ENCODE peak calls at places on chromosomes 4 and X, in seven cellular contexts. Z is adipocyte; B is HS-5; H is right atrium auricular region; D is stromal cell of bone marrow; I is activated CD4-positive, alpha-beta T cell treated with anti-CD3 and anti-CD28 coated beads, Interleukin-2, amount 50 U/mL, for 4 hours; J is stimulated activated CD4-positive, alpha-beta T cell treated with anti-CD3 and anti-CD28 coated beads, TNF-alpha, amount 100 ng/mL, for 48 hours. K is an unnamed sample.

GRCh38 chr4:122980860-122981259 is 58.5 kb upstream of the NUDT6 start:
- DNase-seq in D (no peak), H (no peak), B (no peak), J (no peak), Z (no peak), I (no peak), K (no peak)

GRCh38 chr4:32684160-32684559 is 1964.0 kb downstream of the PCDH7 start:
- DNase-seq in B (no peak), Z (no peak), J (no peak), D (no peak), H (no peak), I (no peak), K (no peak)

GRCh38 chr4:54877006-54877405 is 219.2 kb downstream of the KIT start:
- DNase-seq in H (no peak), Z (no peak), B (no peak), D (peak), J (no peak), I (no peak), K (no peak)

GRCh38 chr4:52713456-52713937 is 37.7 kb downstream of the ERVMER34-1 start:
- DNase-seq in B (no peak), D (no peak), H (no peak), I (no peak), Z (no peak), J (no peak), K (no peak)

GRCh38 chr4:147596976-147597375 is 20.2 kb upstream of the TMEM184C start:
- DNase-seq in J (no peak), Z (peak), I (no peak), D (no peak), H (no peak), B (peak), K (peak)

GRCh38 chr4:159012381-159012780 is 90.5 kb upstream of the RAPGEF2 start:
- DNase-seq in J (no peak), H (no peak), Z (peak), I (no peak), B (peak), D (no peak), K (no peak)

GRCh38 chr4:7002336-7002735 is 40.8 kb upstream of the TADA2B start:
- DNase-seq in H (no peak), B (no peak), Z (no peak), J (no peak), D (no peak), I (no peak), K (no peak)

GRCh38 chr4:11565899-11566298 is 137.2 kb upstream of the HS3ST1 start:
- DNase-seq in Z (no peak), H (no peak), J (no peak), D (no peak), I (no peak), B (no peak), K (no peak)

GRCh38 chr4:112183252-112183651 is 38.0 kb downstream of the FAM241A start:
- DNase-seq in H (no peak), D (no peak), J (no peak), Z (peak), B (no peak), I (no peak), K (no peak)

GRCh38 chr4:131091896-131092295 is 1995.9 kb downstream of the C4orf33 start:
- DNase-seq in B (peak), I (no peak), Z (peak), J (no peak), D (no peak), H (no peak), K (no peak)

GRCh38 chr4:187586892-187587291 is 408.7 kb upstream of the ZFP42 start:
- DNase-seq in J (no peak), I (no peak), Z (no peak), H (no peak), D (no peak), B (no peak), K (no peak)

GRCh38 chr4:681736-682451 is 7.1 kb downstream of the SLC49A3 start:
- DNase-seq in J (no peak), I (no peak), Z (no peak), B (no peak), D (no peak), H (no peak), K (peak)

GRCh38 chr4:78528327-78528726 is 23.2 kb upstream of the ANXA3 start:
- DNase-seq in H (no peak), B (no peak), D (no peak), Z (peak), I (no peak), J (no peak), K (no peak)

GRCh38 chr4:185966549-185966948 is 102.4 kb upstream of the TLR3 start:
- DNase-seq in B (no peak), H (no peak), D (no peak), J (no peak), I (no peak), Z (peak), K (no peak)

GRCh38 chr4:70437212-70437611 is 34.8 kb upstream of the MUC7 start:
- DNase-seq in B (no peak), I (no peak), J (no peak), H (no peak), D (no peak), Z (no peak), K (no peak)

GRCh38 chr4:110278127-110278526 is 79.7 kb upstream of the ELOVL6 start:
- DNase-seq in Z (no peak), H (no peak), J (no peak), I (no peak), B (no peak), D (no peak), K (no peak)

GRCh38 chr4:178814908-178815307 is 1372.7 kb upstream of the AGA start:
- DNase-seq in D (no peak), J (no peak), Z (no peak), B (no peak), I (no peak), H (no peak), K (no peak)

GRCh38 chrX:11929476-11929875 is 171.4 kb downstream of the MSL3 start:
- DNase-seq in B (no peak), H (no peak), D (no peak), J (no peak), Z (no peak), I (no peak), K (no peak)

GRCh38 chrX:44314259-44314734 is 29.2 kb downstream of the EFHC2 start:
- DNase-seq in D (peak), B (peak), H (no peak), Z (peak), J (no peak), I (no peak), K (peak)

GRCh38 chr4:109014593-109015412 is 251.9 kb upstream of the ETNPPL start:
- DNase-seq in I (no peak), H (no peak), J (no peak), B (no peak), D (no peak), Z (no peak), K (no peak)

GRCh38 chr4:48668254-48669017 is 111.6 kb downstream of the FRYL start:
- DNase-seq in I (no peak), J (no peak), H (no peak), Z (no peak), B (no peak), D (no peak), K (no peak)

GRCh38 chr4:33628296-33628695 is 2616.0 kb downstream of the ARAP2 start:
- DNase-seq in J (no peak), H (no peak), D (no peak), B (no peak), I (no peak), Z (peak), K (no peak)

GRCh38 chrX:16970977-16971376 is 24.5 kb downstream of the REPS2 start:
- DNase-seq in J (no peak), D (no peak), H (no peak), Z (no peak), B (peak), I (no peak), K (no peak)

GRCh38 chr4:113695328-113696169 is 66.0 kb downstream of the CAMK2D start:
- DNase-seq in H (no peak), Z (no peak), B (no peak), J (no peak), I (no peak), D (no peak), K (no peak)

GRCh38 chrX:130746709-130747347 is 156.2 kb downstream of the ENOX2 start:
- DNase-seq in H (no peak), D (peak), B (no peak), Z (peak), J (no peak), I (no peak), K (no peak)